ENCODE peak calls at places on chromosomes 6 and 20, in six cellular contexts. S is AML-193, A is Ammon's horn, I is heart left ventricle, T is GDM1, W is GM04504. M is an unnamed sample.

GRCh38 chr6:34638834-34639736 is 57.5 kb downstream of the ILRUN start:
- DNase-seq in W (no peak), I (no peak), S (no peak), T (no peak), A (no peak), M (no peak)

GRCh38 chr6:71239694-71240093 is 48.9 kb upstream of the OGFRL1 start:
- DNase-seq in I (no peak), A (no peak), W (no peak), T (no peak), S (no peak), M (no peak)

GRCh38 chr20:58523072-58523681 is 8.0 kb upstream of the APCDD1L start:
- DNase-seq in I (no peak), T (no peak), A (no peak), W (no peak), S (no peak), M (no peak)

GRCh38 chr20:35395728-35396127 is 16.0 kb downstream of the UQCC1 start:
- DNase-seq in I (no peak), S (no peak), A (no peak), T (no peak), W (peak), M (no peak)

GRCh38 chr20:14491436-14491835 is 154.0 kb upstream of the FLRT3 start:
- DNase-seq in T (no peak), I (no peak), W (no peak), S (no peak), A (peak), M (no peak)

GRCh38 chr6:90284236-90284744 is 12.4 kb downstream of the BACH2 start:
- DNase-seq in T (no peak), S (no peak), W (peak), A (no peak), I (no peak), M (no peak)

GRCh38 chr6:1838604-1839003 is 228.9 kb downstream of the FOXC1 start:
- DNase-seq in I (no peak), S (no peak), A (no peak), T (no peak), W (no peak), M (no peak)

GRCh38 chr6:39330057-39330456 is 7.6 kb upstream of the KCNK16 start:
- DNase-seq in I (no peak), T (peak), S (peak), A (peak), W (no peak), M (no peak)

GRCh38 chr6:157461000-157461915 is 80.3 kb downstream of the ZDHHC14 start:
- DNase-seq in S (no peak), T (no peak), I (no peak), A (peak), W (no peak), M (no peak)

GRCh38 chr20:2329286-2329685 is 33.5 kb downstream of the TGM3 start:
- DNase-seq in T (no peak), S (no peak), I (no peak), W (no peak), A (no peak), M (no peak)

GRCh38 chr6:52877168-52877567 is 32.3 kb downstream of the GSTA3 start:
- DNase-seq in I (no peak), W (peak), A (no peak), S (no peak), T (no peak), M (no peak)

GRCh38 chr20:38658879-38659612 is 57.4 kb downstream of the ARHGAP40 start:
- DNase-seq in W (no peak), A (peak), T (no peak), S (peak), I (no peak), M (no peak)

GRCh38 chr6:72653032-72653431 is 31.2 kb downstream of the KCNQ5 start:
- DNase-seq in W (no peak), I (no peak), S (peak), A (no peak), T (no peak), M (no peak)

GRCh38 chr20:57460781-57461465 is 64.0 kb downstream of the CTCFL start:
- DNase-seq in T (no peak), A (no peak), S (no peak), I (peak), W (no peak), M (no peak)

GRCh38 chr6:26339612-26340011 is 25.4 kb upstream of the BTN3A2 start:
- DNase-seq in A (no peak), I (no peak), S (no peak), W (no peak), T (no peak), M (no peak)

GRCh38 chr20:40843251-40843650 is 154.2 kb upstream of the MAFB start:
- DNase-seq in I (no peak), T (no peak), W (peak), S (no peak), A (no peak), M (no peak)

M was measured in lower lobe of right lung.